ENCODE peak calls at places on chromosomes 3 and 15, in eight cellular contexts. E is stimulated activated CD4-positive, alpha-beta T cell treated with anti-CD3 and anti-CD28 coated beads, Interleukin-2, amount 100 ng/mL, for 48 hours; T is substantia nigra; B is fibroblast of lung; U is HFF-Myc; M is NCI-H1105; D is foreskin fibroblast; Z is T-cell. O is an unnamed sample.
A peak's percentile ranks its signal among the peaks of the same experiment; 100 is the strongest.

GRCh38 chr3:129398803-129399144 is 29.7 kb downstream of the EFCAB12 start:
- DNase-seq in E (peak; percentile 21), T (no peak), B (peak; percentile 37), U (no peak), M (no peak), D (no peak), Z (no peak), O (peak; percentile 37)

GRCh38 chr3:125961289-125961589 is 7.7 kb upstream of the ROPN1B start:
- DNase-seq in E (no peak), T (no peak), B (no peak), U (no peak), M (no peak), D (no peak), Z (no peak), O (no peak)

GRCh38 chr3:127639173-127640030 is 10.4 kb downstream of the PODXL2 start:
- DNase-seq in E (no peak), T (no peak), B (peak; percentile 33), U (no peak), M (no peak), D (peak; percentile 60), Z (no peak), O (no peak)

GRCh38 chr3:49803464-49804140 is 541 bp downstream of the INKA1 start:
- DNase-seq in E (peak; percentile 23), T (no peak), B (no peak), U (no peak), M (peak; percentile 21), D (no peak), Z (peak; percentile 34), O (peak; percentile 61)

GRCh38 chr3:123698813-123699212 is 114.0 kb upstream of the HACD2 start:
- DNase-seq in E (no peak), T (no peak), B (no peak), U (no peak), M (no peak), D (no peak), Z (no peak), O (no peak)

GRCh38 chr15:42348083-42348482 is 11.2 kb upstream of the CAPN3 start:
- DNase-seq in E (no peak), T (no peak), B (peak; percentile 87), U (no peak), M (no peak), D (peak; percentile 82), Z (no peak), O (no peak)

GRCh38 chr15:64642875-64643274 is 132.5 kb downstream of the RBPMS2 start:
- DNase-seq in E (no peak), T (no peak), B (no peak), U (no peak), M (no peak), D (no peak), Z (no peak), O (no peak)

GRCh38 chr3:105598047-105598796 is 231.5 kb downstream of the ALCAM start:
- DNase-seq in E (no peak), T (no peak), B (peak; percentile 99), U (peak; percentile 70), M (no peak), D (peak; percentile 90), Z (no peak), O (no peak)

GRCh38 chr15:64754663-64755426 is 20.5 kb downstream of the RBPMS2 start:
- DNase-seq in E (no peak), T (no peak), B (no peak), U (no peak), M (no peak), D (no peak), Z (no peak), O (no peak)

GRCh38 chr15:71532994-71533393 is 277.4 kb upstream of the NR2E3 start:
- DNase-seq in E (no peak), T (no peak), B (no peak), U (no peak), M (peak; percentile 61), D (peak; percentile 16), Z (no peak), O (peak; percentile 30)

GRCh38 chr3:94524102-94524922 is 461.5 kb downstream of the NSUN3 start:
- DNase-seq in E (no peak), T (no peak), B (no peak), U (no peak), M (no peak), D (no peak), Z (no peak), O (peak; percentile 69)

GRCh38 chr3:101936419-101937331 is 87.4 kb downstream of the NFKBIZ start:
- DNase-seq in E (no peak), T (no peak), B (peak; percentile 92), U (peak; percentile 63), M (no peak), D (peak; percentile 68), Z (no peak), O (no peak)

GRCh38 chr15:33701304-33701696 is 267.0 kb upstream of the CHRM5 start:
- DNase-seq in E (no peak), T (no peak), B (no peak), U (no peak), M (no peak), D (no peak), Z (no peak), O (no peak)

GRCh38 chr3:31237887-31238286 is 294.8 kb upstream of the STT3B start:
- DNase-seq in E (no peak), T (no peak), B (no peak), U (no peak), M (no peak), D (no peak), Z (no peak), O (no peak)

GRCh38 chr3:121720163-121720562 is 29.4 kb downstream of the GOLGB1 start:
- DNase-seq in E (no peak), T (no peak), B (no peak), U (no peak), M (no peak), D (no peak), Z (no peak), O (no peak)

GRCh38 chr15:81887913-81888312 is 157.9 kb downstream of the MEX3B start:
- DNase-seq in E (no peak), T (no peak), B (peak; percentile 84), U (peak; percentile 72), M (no peak), D (peak; percentile 53), Z (no peak), O (no peak)

GRCh38 chr3:184145120-184145524 is 10.0 kb downstream of the EIF2B5 start:
- DNase-seq in E (no peak), T (no peak), B (peak; percentile 58), U (no peak), M (peak; percentile 64), D (peak; percentile 47), Z (no peak), O (peak; percentile 69)

GRCh38 chr3:10215578-10216368 is 32.5 kb upstream of the TATDN2 start:
- DNase-seq in E (no peak), T (no peak), B (no peak), U (no peak), M (no peak), D (no peak), Z (no peak), O (no peak)

GRCh38 chr15:81106560-81106959 is 27.5 kb upstream of the CFAP161 start:
- DNase-seq in E (peak; percentile 41), T (no peak), B (peak; percentile 72), U (peak; percentile 76), M (peak; percentile 6), D (peak; percentile 74), Z (peak; percentile 4), O (peak; percentile 83)